ENCODE peak calls at places on chromosomes 13 and 19, in six cellular contexts. C, I, J, P, L and R are unnamed samples.

GRCh38 chr19:1453525-1454371 is 3.8 kb downstream of the APC2 start:
- DNase-seq in P (no peak), J (no peak), I (no peak), C (no peak), L (peak; percentile 61), R (no peak)

GRCh38 chr13:20332361-20333096 is 100.4 kb upstream of the GJB6 start:
- DNase-seq in I (no peak), L (no peak), J (no peak), P (peak; percentile 47), C (no peak), R (no peak)

GRCh38 chr19:58581227-58582141 is 8.3 kb upstream of the MZF1 start:
- DNase-seq in L (peak; percentile 93), J (peak; percentile 89), C (peak; percentile 78), P (peak; percentile 90), I (peak; percentile 87), R (peak; percentile 92)

GRCh38 chr13:76885203-76886004 is 801 bp downstream of the KCTD12 start:
- DNase-seq in I (peak; percentile 81), P (peak; percentile 80), J (peak; percentile 75), L (peak; percentile 83), C (peak; percentile 70), R (no peak)

GRCh38 chr19:42360787-42361544 is 29.1 kb downstream of the CNFN start:
- DNase-seq in P (no peak), I (no peak), L (no peak), C (no peak), J (no peak), R (peak; percentile 31)

GRCh38 chr19:36051236-36051635 is 2.8 kb downstream of the THAP8 start:
- DNase-seq in J (no peak), L (no peak), I (no peak), C (no peak), P (no peak), R (no peak)

GRCh38 chr19:20351244-20351643 is 184.2 kb downstream of the ZNF486 start:
- DNase-seq in I (no peak), L (no peak), P (no peak), J (no peak), C (no peak), R (no peak)

GRCh38 chr13:73531014-73531413 is 472.2 kb downstream of the KLF5 start:
- DNase-seq in C (no peak), L (peak; percentile 58), I (no peak), J (peak; percentile 31), P (no peak), R (no peak)

GRCh38 chr13:42814868-42815267 is 33.5 kb downstream of the FAM216B start:
- DNase-seq in C (no peak), P (peak; percentile 78), I (no peak), L (no peak), J (no peak), R (no peak)

GRCh38 chr13:28329395-28330158 is 165.4 kb downstream of the FLT1 start:
- DNase-seq in J (peak; percentile 48), L (no peak), C (no peak), I (no peak), P (peak; percentile 93), R (no peak)

GRCh38 chr19:56837492-56837891 is 3.0 kb downstream of the PEG3 start:
- DNase-seq in P (peak; percentile 77), L (peak; percentile 81), I (peak; percentile 75), J (peak; percentile 72), C (no peak), R (no peak)

GRCh38 chr19:56837892-56838679 is 2.4 kb downstream of the PEG3 start:
- DNase-seq in J (peak; percentile 71), C (no peak), I (peak; percentile 66), P (peak; percentile 83), L (peak; percentile 78), R (no peak)

GRCh38 chr19:56839665-56840451 is 668 bp downstream of the PEG3 start:
- DNase-seq in C (peak; percentile 75), L (peak; percentile 93), I (peak; percentile 93), P (peak; percentile 96), J (peak; percentile 86), R (no peak)

GRCh38 chr19:56838930-56839664 is 1.4 kb downstream of the PEG3 start:
- DNase-seq in I (peak; percentile 96), C (peak; percentile 84), P (peak; percentile 97), J (peak; percentile 88), L (peak; percentile 94), R (no peak)

DNA sequence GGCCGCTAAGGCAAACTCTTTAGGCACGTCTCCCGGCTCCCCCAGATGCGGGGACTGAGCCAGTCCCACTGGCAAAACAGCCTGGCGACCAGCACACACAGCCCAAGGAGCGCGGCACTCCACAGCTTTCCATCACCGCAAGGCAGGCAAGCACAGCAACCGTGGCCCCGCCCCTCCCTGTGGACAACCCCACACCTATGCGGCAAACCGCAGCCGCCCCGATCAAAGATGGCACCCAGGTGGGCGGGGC is 1.9 kb downstream of the PEG3 start:
- DNase-seq in C (no peak), P (no peak), L (no peak), J (no peak), I (no peak), R (no peak)
- H3K27ac ChIP-seq in C (peak overlapping the region; percentile 12), P (no peak overlapping the region), L (peak overlapping the region; percentile 64), J (peak overlapping the region; percentile 28), I (peak overlapping the region; percentile 94), R (no peak overlapping the region)

GRCh38 chr13:46143239-46143701 is 38.4 kb upstream of the CPB2 start:
- DNase-seq in L (no peak), J (no peak), P (no peak), C (no peak), I (no peak), R (no peak)
- H3K27ac ChIP-seq in L (no peak overlapping the region), J (no peak overlapping the region), P (no peak overlapping the region), C (no peak overlapping the region), I (no peak overlapping the region), R (no peak overlapping the region)

DNA sequence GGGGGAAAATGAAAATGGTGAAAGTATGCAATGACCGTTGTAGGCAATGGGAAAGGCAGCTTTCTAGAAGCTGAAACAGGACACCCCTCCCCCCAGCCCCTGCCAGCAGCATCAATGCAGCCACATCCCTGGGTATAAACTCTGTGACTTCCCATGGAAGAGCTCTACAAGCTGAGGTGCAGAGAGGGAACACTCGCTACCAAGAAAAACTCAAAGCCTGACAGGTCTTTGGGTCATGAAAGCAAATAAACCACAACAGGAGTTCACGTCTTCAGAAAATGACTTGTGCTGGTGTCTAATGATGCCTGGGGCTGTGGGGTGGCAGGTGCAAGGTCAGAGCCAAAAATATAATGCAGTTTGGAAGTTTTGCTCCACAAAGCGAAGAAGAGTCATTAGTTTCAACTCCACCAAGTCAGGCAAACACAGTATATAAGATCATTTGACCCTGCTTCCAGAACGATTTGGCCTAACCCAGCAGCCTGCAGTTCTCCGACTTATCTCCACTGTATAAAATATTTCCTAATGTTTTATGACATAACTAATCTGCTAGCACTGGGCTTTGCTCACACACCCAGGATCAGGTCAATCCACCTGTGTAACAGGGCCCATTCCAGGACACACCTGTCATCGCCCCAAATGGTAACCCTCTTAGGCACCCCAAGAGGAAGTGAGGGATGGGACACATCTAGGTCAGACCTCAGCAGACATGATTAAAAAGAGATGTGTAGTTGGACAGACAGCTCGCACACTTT is 102.1 kb downstream of the IRS2 start:
- DNase-seq in C (no peak), J (no peak), L (no peak), P (no peak), I (no peak), R (no peak)
- H3K27ac ChIP-seq in C (no peak overlapping the region), J (no peak overlapping the region), L (no peak overlapping the region), P (no peak overlapping the region), I (peak overlapping the region; percentile 64), R (no peak overlapping the region)

GRCh38 chr19:18699403-18700054 is 16.0 kb downstream of the CRTC1 start:
- DNase-seq in J (no peak), I (no peak), C (no peak), P (no peak), L (no peak), R (no peak)

GRCh38 chr19:18700501-18701249 is 17.2 kb downstream of the CRTC1 start:
- DNase-seq in P (peak; percentile 53), J (peak; percentile 81), L (peak; percentile 92), C (no peak), I (peak; percentile 86), R (no peak)

GRCh38 chr19:18696023-18696422 is 12.5 kb downstream of the CRTC1 start:
- DNase-seq in I (no peak), P (no peak), C (no peak), L (no peak), J (no peak), R (no peak)

GRCh38 chr19:18698321-18699167 is 15.1 kb downstream of the CRTC1 start:
- DNase-seq in I (no peak), C (no peak), J (no peak), P (no peak), L (no peak), R (no peak)

GRCh38 chr19:18697680-18698079 is 14.2 kb downstream of the CRTC1 start:
- DNase-seq in J (peak; percentile 81), I (peak; percentile 27), C (no peak), P (no peak), L (no peak), R (no peak)
- H3K27ac ChIP-seq in J (no peak overlapping the region), I (no peak overlapping the region), C (no peak overlapping the region), P (no peak overlapping the region), L (no peak overlapping the region), R (no peak overlapping the region)

GRCh38 chr19:6412111-6412999 is 12.3 kb downstream of the KHSRP start:
- DNase-seq in J (no peak), L (peak; percentile 56), P (peak; percentile 27), I (no peak), C (no peak), R (peak; percentile 63)

GRCh38 chr19:6415592-6416190 is 8.9 kb downstream of the KHSRP start:
- DNase-seq in L (no peak), J (no peak), I (no peak), C (no peak), P (no peak), R (no peak)

GRCh38 chr19:6414793-6415591 is 9.6 kb downstream of the KHSRP start:
- DNase-seq in I (no peak), L (peak; percentile 50), P (no peak), J (no peak), C (no peak), R (no peak)

GRCh38 chr19:6414033-6414643 is 10.5 kb downstream of the KHSRP start:
- DNase-seq in P (no peak), C (no peak), L (no peak), I (no peak), J (no peak), R (no peak)

DNA sequence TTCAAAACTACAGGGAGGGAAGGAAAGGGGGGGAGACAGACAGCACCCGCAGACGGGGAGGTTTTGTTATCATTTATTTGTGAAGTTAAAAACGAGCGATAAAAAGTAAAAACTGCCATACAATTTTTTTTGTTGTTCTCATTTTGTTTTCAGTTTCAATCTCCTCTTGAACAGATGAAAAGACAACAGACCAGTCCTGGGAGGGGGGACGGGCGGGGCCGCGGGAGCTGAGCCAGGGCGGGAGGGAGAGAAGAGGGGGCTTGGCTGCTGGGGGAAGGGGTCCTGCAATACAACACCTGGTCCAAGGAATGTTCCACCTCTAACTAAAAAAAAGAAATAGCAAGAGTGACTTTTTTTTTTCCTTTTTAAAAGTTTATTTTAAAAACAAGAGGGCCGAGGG is 11.3 kb downstream of the KHSRP start:
- DNase-seq in L (no peak), I (no peak), J (no peak), P (no peak), C (no peak), R (no peak)
- H3K27ac ChIP-seq in L (no peak overlapping the region), I (peak overlapping the region; percentile 30), J (no peak overlapping the region), P (no peak overlapping the region), C (no peak overlapping the region), R (no peak overlapping the region)